ENCODE peak calls at places on chromosomes 1 and 21, in eight cellular contexts. One of them, this sample, is unnamed.

GRCh38 chr1:245715970-245716369 is 561.2 kb downstream of the KIF26B start:
- DNase-seq in small intestine: no peak
- DNase-seq in thoracic aorta: no peak
- DNase-seq in esophagus muscularis mucosa: no peak
- DNase-seq in Peyer's patch: no peak
- DNase-seq in astrocyte: peak; percentile 98
- DNase-seq in SJSA1: no peak
- DNase-seq in GM23248: peak; percentile 92
- DNase-seq in this sample: peak; percentile 41

GRCh38 chr1:226674892-226675719 is 64.0 kb downstream of the ITPKB start:
- DNase-seq in astrocyte: no peak
- DNase-seq in Peyer's patch: peak; percentile 88
- DNase-seq in SJSA1: no peak
- DNase-seq in GM23248: no peak
- DNase-seq in esophagus muscularis mucosa: no peak
- DNase-seq in thoracic aorta: no peak
- DNase-seq in small intestine: peak; percentile 68
- DNase-seq in this sample: no peak

GRCh38 chr1:43058545-43059360 is 100.1 kb upstream of the SLC2A1 start:
- DNase-seq in small intestine: no peak
- DNase-seq in astrocyte: peak; percentile 41
- DNase-seq in Peyer's patch: no peak
- DNase-seq in GM23248: peak; percentile 55
- DNase-seq in thoracic aorta: no peak
- DNase-seq in esophagus muscularis mucosa: no peak
- DNase-seq in SJSA1: no peak
- DNase-seq in this sample: peak; percentile 46

GRCh38 chr21:43984905-43985689 is 27.0 kb upstream of the TRAPPC10 start:
- DNase-seq in astrocyte: no peak
- DNase-seq in SJSA1: no peak
- DNase-seq in esophagus muscularis mucosa: no peak
- DNase-seq in Peyer's patch: no peak
- DNase-seq in thoracic aorta: no peak
- DNase-seq in small intestine: no peak
- DNase-seq in GM23248: peak; percentile 21
- DNase-seq in this sample: no peak

GRCh38 chr1:54582566-54583306 is 34.7 kb downstream of the ACOT11 start:
- DNase-seq in astrocyte: no peak
- DNase-seq in Peyer's patch: no peak
- DNase-seq in thoracic aorta: no peak
- DNase-seq in small intestine: no peak
- DNase-seq in esophagus muscularis mucosa: no peak
- DNase-seq in SJSA1: no peak
- DNase-seq in GM23248: no peak
- DNase-seq in this sample: no peak

GRCh38 chr1:201408176-201408814 is 9.2 kb upstream of the LAD1 start:
- DNase-seq in Peyer's patch: peak; percentile 55
- DNase-seq in SJSA1: peak; percentile 81
- DNase-seq in esophagus muscularis mucosa: no peak
- DNase-seq in small intestine: peak; percentile 83
- DNase-seq in GM23248: peak; percentile 73
- DNase-seq in astrocyte: peak; percentile 26
- DNase-seq in thoracic aorta: peak; percentile 24
- DNase-seq in this sample: peak; percentile 69

GRCh38 chr1:109926662-109927300 is 16.1 kb downstream of the CSF1 start:
- DNase-seq in Peyer's patch: no peak
- DNase-seq in small intestine: no peak
- DNase-seq in thoracic aorta: no peak
- DNase-seq in SJSA1: no peak
- DNase-seq in esophagus muscularis mucosa: no peak
- DNase-seq in GM23248: peak; percentile 86
- DNase-seq in astrocyte: peak; percentile 69
- DNase-seq in this sample: peak; percentile 92

GRCh38 chr1:8631163-8631562 is 186.3 kb downstream of the RERE start:
- DNase-seq in esophagus muscularis mucosa: no peak
- DNase-seq in small intestine: no peak
- DNase-seq in astrocyte: peak; percentile 25
- DNase-seq in SJSA1: peak; percentile 48
- DNase-seq in Peyer's patch: no peak
- DNase-seq in GM23248: peak; percentile 36
- DNase-seq in thoracic aorta: no peak
- DNase-seq in this sample: no peak

GRCh38 chr1:212721388-212722247 is 22.0 kb upstream of the BATF3 start:
- DNase-seq in esophagus muscularis mucosa: no peak
- DNase-seq in thoracic aorta: no peak
- DNase-seq in Peyer's patch: no peak
- DNase-seq in SJSA1: no peak
- DNase-seq in astrocyte: peak; percentile 87
- DNase-seq in GM23248: peak; percentile 92
- DNase-seq in small intestine: no peak
- DNase-seq in this sample: peak; percentile 45

GRCh38 chr1:97743129-97743528 is 177.7 kb downstream of the DPYD start:
- DNase-seq in esophagus muscularis mucosa: no peak
- DNase-seq in SJSA1: no peak
- DNase-seq in small intestine: peak; percentile 24
- DNase-seq in astrocyte: no peak
- DNase-seq in thoracic aorta: no peak
- DNase-seq in GM23248: no peak
- DNase-seq in Peyer's patch: no peak
- DNase-seq in this sample: no peak

GRCh38 chr1:151047591-151047924 is at the start of gene C1orf56:
- DNase-seq in Peyer's patch: peak; percentile 68
- DNase-seq in SJSA1: peak; percentile 77
- DNase-seq in GM23248: peak; percentile 82
- DNase-seq in small intestine: peak; percentile 58
- DNase-seq in esophagus muscularis mucosa: peak; percentile 92
- DNase-seq in astrocyte: peak; percentile 53
- DNase-seq in thoracic aorta: no peak
- DNase-seq in this sample: peak; percentile 77

GRCh38 chr1:203795382-203796222 is at the start of the genes ZBED6 and ZC3H11A:
- DNase-seq in SJSA1: peak; percentile 99
- DNase-seq in esophagus muscularis mucosa: peak; percentile 100
- DNase-seq in GM23248: peak; percentile 99
- DNase-seq in astrocyte: peak; percentile 94
- DNase-seq in thoracic aorta: peak; percentile 98
- DNase-seq in small intestine: peak; percentile 99
- DNase-seq in Peyer's patch: peak; percentile 99
- DNase-seq in this sample: peak; percentile 100

GRCh38 chr1:182917386-182917785 is 35.6 kb downstream of the SHCBP1L start:
- DNase-seq in Peyer's patch: no peak
- DNase-seq in esophagus muscularis mucosa: no peak
- DNase-seq in astrocyte: peak; percentile 15
- DNase-seq in small intestine: no peak
- DNase-seq in thoracic aorta: no peak
- DNase-seq in SJSA1: no peak
- DNase-seq in GM23248: peak; percentile 2
- DNase-seq in this sample: peak; percentile 28

GRCh38 chr1:41666991-41667631 is 182.6 kb upstream of the EDN2 start:
- DNase-seq in esophagus muscularis mucosa: no peak
- DNase-seq in SJSA1: no peak
- DNase-seq in small intestine: peak; percentile 34
- DNase-seq in Peyer's patch: peak; percentile 64
- DNase-seq in astrocyte: no peak
- DNase-seq in thoracic aorta: no peak
- DNase-seq in GM23248: peak; percentile 44
- DNase-seq in this sample: no peak

GRCh38 chr1:79760521-79760920 is 754.0 kb upstream of the ADGRL4 start:
- DNase-seq in thoracic aorta: no peak
- DNase-seq in Peyer's patch: no peak
- DNase-seq in SJSA1: no peak
- DNase-seq in GM23248: no peak
- DNase-seq in esophagus muscularis mucosa: no peak
- DNase-seq in small intestine: no peak
- DNase-seq in astrocyte: no peak
- DNase-seq in this sample: no peak

GRCh38 chr1:232952514-232953175 is 2.2 kb downstream of the NTPCR start:
- DNase-seq in GM23248: peak; percentile 73
- DNase-seq in astrocyte: no peak
- DNase-seq in Peyer's patch: no peak
- DNase-seq in small intestine: peak; percentile 71
- DNase-seq in SJSA1: peak; percentile 55
- DNase-seq in thoracic aorta: no peak
- DNase-seq in esophagus muscularis mucosa: no peak
- DNase-seq in this sample: peak; percentile 49
- H3K4me3 ChIP-seq in GM23248: no peak overlapping the region
- H3K4me3 ChIP-seq in astrocyte: no peak overlapping the region
- H3K4me3 ChIP-seq in Peyer's patch: no peak overlapping the region
- H3K4me3 ChIP-seq in small intestine: no peak overlapping the region
- H3K4me3 ChIP-seq in SJSA1: no peak overlapping the region
- H3K4me3 ChIP-seq in thoracic aorta: no peak overlapping the region
- H3K4me3 ChIP-seq in esophagus muscularis mucosa: no peak overlapping the region
- H3K4me3 ChIP-seq in this sample: no peak overlapping the region

DNA sequence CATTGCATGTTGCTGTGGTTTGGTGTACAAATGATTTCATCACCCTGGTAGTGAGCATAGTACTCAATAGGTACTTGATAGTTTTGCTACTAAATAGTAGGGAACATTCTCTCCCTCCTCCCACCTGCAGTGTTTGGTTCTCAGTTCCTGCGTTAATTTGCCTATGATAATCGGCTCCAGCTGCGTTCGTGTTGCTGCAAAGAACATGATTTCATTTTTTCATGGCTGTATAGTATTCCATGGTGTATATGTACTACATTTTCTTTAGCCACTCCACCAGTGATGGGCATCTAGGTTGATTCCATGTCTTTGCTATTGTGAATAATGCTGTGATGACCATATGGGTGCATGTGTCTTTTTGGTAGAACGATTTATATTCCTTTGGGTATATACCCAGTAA is 903.4 kb downstream of the TTLL7 start:
- DNase-seq in SJSA1: no peak
- DNase-seq in astrocyte: no peak
- DNase-seq in thoracic aorta: no peak
- DNase-seq in small intestine: no peak
- DNase-seq in GM23248: no peak
- DNase-seq in Peyer's patch: no peak
- DNase-seq in esophagus muscularis mucosa: no peak
- DNase-seq in this sample: no peak
- H3K9me3 ChIP-seq in SJSA1: no peaks in the 10 kb centered on the region
- H3K9me3 ChIP-seq in astrocyte: no peaks in the 10 kb centered on the region
- H3K9me3 ChIP-seq in thoracic aorta: no peaks in the 10 kb centered on the region
- H3K9me3 ChIP-seq in small intestine: peaks cover 1% of the 10 kb centered on the region
- H3K9me3 ChIP-seq in GM23248: no peaks in the 10 kb centered on the region
- H3K9me3 ChIP-seq in Peyer's patch: no peaks in the 10 kb centered on the region
- H3K9me3 ChIP-seq in esophagus muscularis mucosa: no peaks in the 10 kb centered on the region
- H3K9me3 ChIP-seq in this sample: no peaks in the 10 kb centered on the region

DNA sequence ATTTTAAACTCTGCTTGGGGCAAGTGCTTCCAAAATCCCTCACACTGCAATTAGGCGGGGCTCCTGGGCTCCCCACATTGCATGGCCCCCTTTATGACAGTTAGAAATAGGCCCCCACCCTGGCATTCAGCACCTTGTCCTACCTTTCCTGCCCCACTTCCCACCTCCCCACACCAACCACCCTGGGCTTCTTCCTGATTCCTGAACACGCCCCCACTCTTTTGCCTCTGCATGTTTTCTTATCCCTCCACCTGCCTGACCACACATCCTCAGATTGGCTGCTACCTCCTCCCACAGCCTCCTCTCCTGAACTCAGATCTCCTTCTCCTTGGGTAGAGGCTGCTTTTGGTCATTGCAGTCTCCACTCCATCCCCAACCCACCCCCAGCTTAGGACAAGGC is 1.5 kb downstream of the MOB3C start:
- DNase-seq in small intestine: no peak
- DNase-seq in thoracic aorta: no peak
- DNase-seq in astrocyte: no peak
- DNase-seq in Peyer's patch: no peak
- DNase-seq in GM23248: no peak
- DNase-seq in esophagus muscularis mucosa: no peak
- DNase-seq in SJSA1: no peak
- DNase-seq in this sample: no peak
- H3K4me3 ChIP-seq in small intestine: no peak overlapping the region
- H3K4me3 ChIP-seq in thoracic aorta: peak overlapping the region; percentile 78
- H3K4me3 ChIP-seq in astrocyte: no peak overlapping the region
- H3K4me3 ChIP-seq in Peyer's patch: peak overlapping the region; percentile 79
- H3K4me3 ChIP-seq in GM23248: no peak overlapping the region
- H3K4me3 ChIP-seq in esophagus muscularis mucosa: peak overlapping the region; percentile 99
- H3K4me3 ChIP-seq in SJSA1: no peak overlapping the region
- H3K4me3 ChIP-seq in this sample: no peak overlapping the region

DNA sequence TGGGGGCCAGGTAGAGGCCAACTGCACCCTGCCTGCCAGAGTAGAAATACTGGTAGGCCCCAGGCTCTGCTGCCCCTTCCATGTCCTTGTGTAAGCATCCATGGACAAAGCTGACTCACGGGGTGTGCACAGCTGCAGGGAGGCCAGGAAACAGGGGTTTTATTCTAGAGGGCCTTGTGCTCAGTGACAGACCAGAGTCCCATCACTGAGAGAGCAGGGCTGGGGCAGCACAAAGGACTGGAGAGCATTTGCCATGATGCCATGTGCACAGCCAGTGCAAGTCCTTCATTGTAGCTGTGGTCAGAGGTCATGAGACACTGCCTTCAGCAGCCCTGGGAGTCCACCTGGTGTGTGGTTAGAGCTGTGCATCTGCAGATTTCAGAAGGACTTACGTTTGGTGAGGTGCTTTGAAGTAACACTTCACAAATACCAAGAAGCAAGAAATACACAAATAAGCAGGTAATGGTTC is 8.1 kb downstream of the ARF1 start:
- DNase-seq in small intestine: no peak
- DNase-seq in Peyer's patch: no peak
- DNase-seq in SJSA1: no peak
- DNase-seq in thoracic aorta: no peak
- DNase-seq in GM23248: peak; percentile 78
- DNase-seq in astrocyte: no peak
- DNase-seq in esophagus muscularis mucosa: no peak
- DNase-seq in this sample: no peak
- H3K9me3 ChIP-seq in small intestine: peaks cover 3% of the 10 kb centered on the region
- H3K9me3 ChIP-seq in Peyer's patch: no peaks in the 10 kb centered on the region
- H3K9me3 ChIP-seq in SJSA1: peaks cover 21% of the 10 kb centered on the region
- H3K9me3 ChIP-seq in thoracic aorta: peaks cover 9% of the 10 kb centered on the region
- H3K9me3 ChIP-seq in GM23248: no peaks in the 10 kb centered on the region
- H3K9me3 ChIP-seq in astrocyte: peaks cover 10% of the 10 kb centered on the region
- H3K9me3 ChIP-seq in esophagus muscularis mucosa: peaks cover 11% of the 10 kb centered on the region
- H3K9me3 ChIP-seq in this sample: peaks cover 27% of the 10 kb centered on the region

This sample was measured in MG63.